ENCODE peak calls at places on chromosomes 6 and 20, in six cellular contexts. Z is heart right ventricle, K is neuronal stem cell, X is esophagus squamous epithelium, B is left ventricle myocardium inferior, P is cardiac muscle cell. T is an unnamed sample. For H3K9me3 and H3K4me1, the result is how much of the 10 kb centered on the place peaks cover.

GRCh38 chr20:45894797-45895196 is 3.7 kb downstream of the CTSA start:
- DNase-seq in B (no peak), P (no peak), X (no peak), K (no peak), Z (no peak), T (peak)

GRCh38 chr6:52574709-52575489 is 2.0 kb downstream of the TRAM2 start:
- DNase-seq in X (no peak), Z (peak), P (no peak), K (no peak), B (no peak), T (peak)

GRCh38 chr6:43916924-43917877 is 147.2 kb downstream of the VEGFA start:
- DNase-seq in B (no peak), P (no peak), K (no peak), X (no peak), Z (no peak), T (peak)

GRCh38 chr20:10253750-10254149 is 35.1 kb downstream of the SNAP25 start:
- DNase-seq in Z (no peak), B (no peak), P (no peak), K (no peak), X (no peak), T (no peak)

GRCh38 chr6:36326351-36326995 is 10.2 kb downstream of the BNIP5 start:
- DNase-seq in P (no peak), Z (peak), K (peak), X (no peak), B (no peak), T (no peak)

GRCh38 chr6:97865612-97866011 is 582.6 kb upstream of the MMS22L start:
- DNase-seq in X (no peak), P (no peak), K (no peak), B (no peak), Z (no peak), T (no peak)

GRCh38 chr6:47420394-47421371 is 56.9 kb upstream of the CD2AP start:
- DNase-seq in Z (no peak), X (no peak), K (no peak), B (no peak), P (no peak), T (no peak)

GRCh38 chr6:17472653-17473183 is 79.3 kb downstream of the CAP2 start:
- DNase-seq in P (peak), Z (no peak), B (no peak), X (no peak), K (no peak), T (no peak)

GRCh38 chr6:90409700-90410099 is 113.1 kb upstream of the BACH2 start:
- DNase-seq in P (no peak), K (no peak), X (no peak), Z (no peak), B (no peak), T (no peak)

GRCh38 chr6:95243091-95243490 is 334.2 kb upstream of the MANEA start:
- DNase-seq in X (no peak), P (no peak), K (no peak), Z (no peak), B (no peak), T (no peak)

GRCh38 chr20:1868856-1869255 is 26.4 kb upstream of the SIRPA start:
- DNase-seq in Z (no peak), B (no peak), X (no peak), P (no peak), K (no peak), T (no peak)

GRCh38 chr6:30091577-30092381 is 16.2 kb upstream of the RNF39 start:
- DNase-seq in Z (no peak), K (no peak), P (no peak), B (no peak), X (no peak), T (no peak)

GRCh38 chr20:9392892-9393857 is 121.2 kb upstream of the LAMP5 start:
- DNase-seq in B (peak), X (no peak), P (peak), Z (peak), K (peak), T (peak)

GRCh38 chr6:25278557-25278913 is 639 bp upstream of the CARMIL1 start:
- DNase-seq in P (peak), B (no peak), K (no peak), Z (no peak), X (no peak), T (no peak)

GRCh38 chr20:31974975-31975481 is 7.1 kb downstream of the XKR7 start:
- DNase-seq in P (no peak), K (peak), B (no peak), Z (no peak), X (no peak), T (no peak)

GRCh38 chr6:1589208-1589607 is 20.5 kb upstream of the FOXC1 start:
- DNase-seq in P (no peak), K (no peak), Z (no peak), X (no peak), B (no peak), T (no peak)

DNA sequence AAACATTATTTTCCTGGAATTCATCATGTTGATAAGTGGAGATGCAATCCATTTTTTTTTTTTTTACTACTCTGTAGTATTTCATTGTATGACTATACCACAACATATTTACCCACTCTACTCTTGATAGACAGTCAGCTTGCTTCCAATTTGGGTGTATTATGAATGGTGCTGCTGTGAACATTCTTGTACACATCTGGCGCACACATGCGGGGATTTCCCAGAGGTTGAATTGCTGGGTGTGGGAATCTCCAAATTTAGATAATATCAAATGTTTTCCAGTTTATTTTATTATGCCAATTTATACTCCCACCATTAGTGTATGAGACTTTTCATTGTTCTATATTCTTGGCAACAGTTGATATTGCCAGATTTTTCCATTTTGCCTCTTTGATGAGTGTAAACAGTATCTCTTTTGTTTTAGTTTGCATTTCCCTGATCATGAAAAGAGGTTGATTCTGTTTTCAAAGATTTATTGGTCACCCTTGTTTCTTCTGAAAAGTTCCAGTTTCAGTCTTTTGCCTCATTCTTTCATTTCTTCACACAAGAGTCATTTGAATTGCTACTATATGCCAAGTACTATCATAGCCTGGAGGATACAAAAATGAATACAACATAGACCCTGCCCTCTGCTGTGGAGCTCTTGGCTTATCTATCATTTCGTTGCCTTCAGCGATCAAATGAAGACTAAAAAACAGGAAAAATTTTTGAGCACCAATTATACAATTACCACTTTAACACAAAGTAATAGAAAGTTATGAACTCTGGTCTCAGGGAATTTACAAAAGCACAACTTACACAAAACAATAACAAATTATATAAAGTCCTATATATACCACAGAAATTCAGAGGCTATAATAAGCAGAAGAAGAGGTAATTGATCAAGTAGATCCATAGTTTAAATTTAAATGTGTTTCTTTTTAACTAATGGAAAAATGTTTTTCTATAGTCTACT is 17.1 kb upstream of the NCOA7 start:
- DNase-seq in B (no peak), X (no peak), P (no peak), K (no peak), Z (no peak), T (no peak)
- H3K9me3 ChIP-seq in B (under half), X (under half), P (under half), K (under half), Z (under half), T (under half)

GRCh38 chr6:135193221-135193620 is 12.1 kb downstream of the MYB start:
- DNase-seq in Z (no peak), P (no peak), B (no peak), K (no peak), X (no peak), T (no peak)

GRCh38 chr6:135192256-135193174 is 11.4 kb downstream of the MYB start:
- DNase-seq in P (no peak), K (no peak), Z (no peak), B (no peak), X (no peak), T (no peak)

GRCh38 chr6:135188718-135189117 is 7.6 kb downstream of the MYB start:
- DNase-seq in K (no peak), X (no peak), Z (no peak), P (no peak), B (no peak), T (no peak)

GRCh38 chr6:135189344-135189743 is 8.2 kb downstream of the MYB start:
- DNase-seq in Z (no peak), B (no peak), K (no peak), P (no peak), X (no peak), T (no peak)

GRCh38 chr6:135191508-135192255 is 10.6 kb downstream of the MYB start:
- DNase-seq in K (no peak), P (no peak), B (no peak), Z (no peak), X (no peak), T (no peak)
- H3K4me1 ChIP-seq in K (under half), P (under half), B (under half), Z (under half), X (under half), T (under half)

DNA sequence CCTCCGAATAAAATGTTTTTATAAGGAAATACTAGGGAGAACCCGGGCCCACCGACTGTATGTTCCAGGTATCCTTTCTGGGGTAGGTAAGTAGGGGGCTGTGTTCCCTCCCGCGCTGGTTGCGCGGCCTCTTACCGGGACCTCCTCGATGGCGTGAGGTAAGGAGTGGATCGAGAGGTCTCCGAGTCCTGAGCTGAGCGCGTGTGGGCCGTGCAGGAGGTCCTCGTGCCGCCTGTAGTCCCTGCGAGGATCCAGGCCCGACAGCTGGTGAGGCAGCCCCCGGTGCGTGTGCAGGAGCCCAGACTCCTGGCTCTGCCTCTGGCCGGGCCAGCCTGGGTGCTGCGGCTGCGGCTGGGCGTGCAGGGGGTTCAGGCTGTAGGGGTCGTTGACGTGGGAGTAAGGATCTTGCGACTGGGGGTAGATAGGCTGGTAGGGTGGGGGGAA is 5.1 kb downstream of the TFAP2A start:
- DNase-seq in K (no peak), P (no peak), B (no peak), X (no peak), Z (no peak), T (no peak)
- H3K27ac ChIP-seq in K (no peak), P (no peak), B (no peak), X (peak), Z (no peak), T (no peak)

GRCh38 chr6:150212745-150213144 is 69.9 kb downstream of the PPP1R14C start:
- DNase-seq in P (no peak), X (no peak), B (no peak), Z (no peak), K (no peak), T (no peak)
- H3K9me3 ChIP-seq in P (under half), X (under half), B (under half), Z (under half), K (under half), T (under half)

DNA sequence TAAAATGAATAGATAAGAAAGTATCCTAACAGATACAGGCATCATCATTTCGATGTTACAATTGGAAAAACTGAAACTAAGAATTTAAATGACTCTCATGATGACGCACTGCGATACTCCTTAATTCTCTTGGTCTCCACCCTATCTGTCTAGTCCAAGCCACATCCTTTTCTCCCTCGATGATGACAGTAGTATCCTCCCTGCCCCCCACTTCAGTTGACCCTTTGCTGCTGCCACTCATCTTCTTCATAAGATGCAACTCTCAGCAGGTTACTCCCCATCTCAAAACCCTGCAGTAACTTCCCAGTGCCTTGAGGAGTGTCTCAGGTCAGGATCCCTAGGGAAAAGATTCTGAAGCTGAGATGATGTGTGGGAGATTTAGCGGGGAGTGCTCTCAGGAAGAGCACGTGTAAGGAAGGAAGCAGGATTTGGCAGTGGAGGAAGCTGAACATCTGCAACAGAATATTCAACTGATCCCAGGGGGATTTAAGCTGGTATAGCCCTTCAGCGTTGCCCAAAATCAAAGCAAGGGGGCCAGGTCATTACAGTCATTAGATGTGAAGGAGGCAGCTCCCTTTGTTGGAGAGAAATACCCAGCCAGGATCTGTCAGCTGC is 16.1 kb downstream of the JPH2 start:
- DNase-seq in P (no peak), B (no peak), Z (no peak), K (no peak), X (no peak), T (no peak)
- H3K4me1 ChIP-seq in P (under half), B (half or more), Z (under half), K (under half), X (under half), T (under half)

GRCh38 chr6:31580446-31580755 is 1.8 kb downstream of the LTB start:
- DNase-seq in B (no peak), P (no peak), K (peak), X (no peak), Z (no peak), T (no peak)

GRCh38 chr6:31580807-31581437 is 1.3 kb downstream of the LTB start:
- DNase-seq in Z (peak), X (no peak), K (peak), P (peak), B (peak), T (peak)

GRCh38 chr6:31579546-31580445 is 2.4 kb downstream of the LTB start:
- DNase-seq in K (no peak), X (no peak), P (no peak), B (no peak), Z (no peak), T (no peak)

GRCh38 chr6:31582230-31582601 is at the start of gene LTB:
- DNase-seq in Z (no peak), K (no peak), X (no peak), B (no peak), P (no peak), T (peak)

DNA sequence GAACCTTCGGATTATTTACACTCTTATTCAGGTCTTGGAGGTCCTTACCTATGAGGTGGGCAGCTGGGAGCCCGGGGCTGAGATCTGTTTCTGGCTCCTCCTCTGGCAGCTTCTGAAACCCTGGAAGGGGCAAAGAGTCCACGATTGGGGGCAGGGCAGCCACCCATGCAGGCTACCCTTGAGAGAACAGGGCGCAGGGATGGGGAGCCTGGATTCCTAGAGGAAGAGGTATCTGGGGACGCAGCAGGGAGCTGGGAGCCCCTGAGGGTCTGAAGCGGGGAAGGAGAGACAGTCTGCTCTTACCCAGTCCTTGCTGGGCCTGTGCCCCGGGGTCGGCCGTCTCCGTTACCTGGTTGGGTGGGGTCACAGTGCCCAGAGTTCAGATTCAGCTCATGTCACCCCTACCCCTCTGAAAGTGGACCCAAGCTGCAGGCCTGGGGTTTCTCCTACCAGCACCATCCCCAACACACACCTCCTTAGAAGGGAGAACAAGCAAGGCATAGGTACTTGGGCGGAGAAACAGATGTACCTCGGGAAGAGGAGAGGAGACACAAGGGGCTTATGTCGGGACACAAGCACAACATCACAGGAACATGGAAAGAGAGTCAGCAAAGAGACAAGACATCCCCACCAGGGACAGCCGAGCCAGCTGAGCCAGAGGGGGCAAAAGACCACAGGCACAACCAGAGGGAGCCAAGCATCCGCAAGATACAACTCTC is 554 bp downstream of the LTB start:
- DNase-seq in Z (no peak), K (peak), X (no peak), B (no peak), P (peak), T (no peak)
- H3K27ac ChIP-seq in Z (peak), K (no peak), X (peak), B (peak), P (peak), T (peak)

GRCh38 chr20:29314294-29314693 is 1943.2 kb upstream of the DEFB115 start:
- DNase-seq in X (no peak), B (no peak), K (no peak), P (no peak), Z (no peak), T (no peak)

GRCh38 chr20:29319725-29320124 is 1937.7 kb upstream of the DEFB115 start:
- DNase-seq in P (no peak), X (no peak), B (no peak), Z (no peak), K (no peak), T (no peak)

GRCh38 chr20:29313481-29313880 is 1944.0 kb upstream of the DEFB115 start:
- DNase-seq in B (no peak), X (no peak), P (no peak), Z (no peak), K (no peak), T (no peak)

GRCh38 chr20:29318871-29319461 is 1938.5 kb upstream of the DEFB115 start:
- DNase-seq in X (no peak), P (no peak), B (no peak), Z (no peak), K (no peak), T (no peak)
- H3K9me3 ChIP-seq in X (under half), P (under half), B (under half), Z (under half), K (under half), T (under half)

GRCh38 chr6:134722429-134722828 is 227.5 kb downstream of the ALDH8A1 start:
- DNase-seq in Z (no peak), X (no peak), P (no peak), K (no peak), B (no peak), T (no peak)
- H3K4me1 ChIP-seq in Z (under half), X (half or more), P (under half), K (under half), B (half or more), T (under half)

GRCh38 chr6:106514281-106514885 is 114.9 kb downstream of the RTN4IP1 start:
- DNase-seq in P (no peak), B (no peak), Z (no peak), X (no peak), K (no peak), T (no peak)
- H3K27ac ChIP-seq in P (no peak), B (no peak), Z (no peak), X (peak), K (no peak), T (no peak)

GRCh38 chr6:129282053-129282452 is 399.1 kb downstream of the LAMA2 start:
- DNase-seq in P (no peak), B (no peak), Z (no peak), K (no peak), X (no peak), T (no peak)
- H3K9me3 ChIP-seq in P (under half), B (under half), Z (under half), K (under half), X (under half), T (under half)

T was measured in right cardiac atrium.